ENCODE peak calls at places on chromosomes 3 and 15, in eight cellular contexts. Z is astrocyte; L is AG04450; X is stomach; C is uterus; K is lung; A is hepatocyte; M is naive thymus-derived CD4-positive, alpha-beta T cell. I is an unnamed sample. For H3K27me3 and H3K9me3, the result is how much of the 10 kb centered on the place peaks cover.

GRCh38 chr3:76700323-76700722 is 339.6 kb upstream of the ROBO2 start:
- DNase-seq in Z (no peak), L (peak), X (no peak), C (no peak), K (no peak), A (no peak), M (no peak), I (no peak)

GRCh38 chr3:194272861-194273266 is 78.3 kb downstream of the CPN2 start:
- DNase-seq in Z (no peak), L (no peak), X (no peak), C (peak), K (no peak), A (peak), M (no peak), I (no peak)

GRCh38 chr3:123749716-123750115 is 134.4 kb downstream of the MYLK start:
- DNase-seq in Z (peak), L (peak), X (no peak), C (no peak), K (no peak), A (no peak), M (no peak), I (peak)

GRCh38 chr3:191412764-191413163 is 48.2 kb upstream of the PYDC2 start:
- DNase-seq in Z (peak), L (peak), X (no peak), C (no peak), K (no peak), A (peak), M (no peak), I (peak)

GRCh38 chr15:69377137-69377536 is 37.0 kb upstream of the KIF23 start:
- DNase-seq in Z (no peak), L (no peak), X (peak), C (no peak), K (no peak), A (no peak), M (no peak), I (no peak)

GRCh38 chr3:100001514-100002270 is 112.6 kb downstream of the FILIP1L start:
- DNase-seq in Z (no peak), L (no peak), X (no peak), C (no peak), K (no peak), A (no peak), M (no peak), I (no peak)

GRCh38 chr3:7546219-7546618 is 685.3 kb downstream of the GRM7 start:
- DNase-seq in Z (peak), L (no peak), X (peak), C (no peak), K (no peak), A (peak), M (no peak), I (no peak)

GRCh38 chr3:70982700-70983140 is 600.8 kb downstream of the FOXP1 start:
- DNase-seq in Z (peak), L (no peak), X (peak), C (peak), K (no peak), A (peak), M (no peak), I (peak)

GRCh38 chr3:24060055-24060454 is 115.0 kb downstream of the NR1D2 start:
- DNase-seq in Z (peak), L (no peak), X (no peak), C (no peak), K (peak), A (peak), M (no peak), I (no peak)

GRCh38 chr15:73909616-73910015 is 16.6 kb upstream of the LOXL1 start:
- DNase-seq in Z (no peak), L (no peak), X (no peak), C (no peak), K (no peak), A (no peak), M (no peak), I (no peak)

GRCh38 chr3:12143949-12144504 is 14.7 kb downstream of the TIMP4 start:
- DNase-seq in Z (peak), L (peak), X (peak), C (peak), K (peak), A (peak), M (no peak), I (peak)

GRCh38 chr15:76575177-76576078 is 238.9 kb downstream of the ISL2 start:
- DNase-seq in Z (peak), L (no peak), X (no peak), C (no peak), K (no peak), A (no peak), M (no peak), I (no peak)

GRCh38 chr15:78012643-78013077 is 64.9 kb downstream of the TBC1D2B start:
- DNase-seq in Z (no peak), L (no peak), X (peak), C (no peak), K (peak), A (peak), M (no peak), I (no peak)

GRCh38 chr3:156522673-156523072 is 32.2 kb downstream of the SSR3 start:
- DNase-seq in Z (peak), L (no peak), X (no peak), C (no peak), K (no peak), A (no peak), M (no peak), I (no peak)

GRCh38 chr3:21551019-21551418 is 200.0 kb downstream of the ZNF385D start:
- DNase-seq in Z (peak), L (no peak), X (no peak), C (no peak), K (no peak), A (peak), M (no peak), I (no peak)

GRCh38 chr3:111724694-111725093 is 129.5 kb upstream of the ZBED2 start:
- DNase-seq in Z (no peak), L (no peak), X (no peak), C (no peak), K (no peak), A (no peak), M (no peak), I (no peak)

GRCh38 chr15:73914145-73914544 is 12.1 kb upstream of the LOXL1 start:
- DNase-seq in Z (no peak), L (no peak), X (no peak), C (no peak), K (no peak), A (no peak), M (no peak), I (no peak)

GRCh38 chr3:134378384-134378783 is 4.1 kb upstream of the AMOTL2 start:
- DNase-seq in Z (no peak), L (no peak), X (no peak), C (no peak), K (peak), A (peak), M (peak), I (peak)

GRCh38 chr15:100972975-100973350 is 53.8 kb downstream of the LRRK1 start:
- DNase-seq in Z (no peak), L (no peak), X (no peak), C (no peak), K (no peak), A (no peak), M (no peak), I (no peak)

GRCh38 chr3:144502398-144502797 is 530.8 kb downstream of the DIPK2A start:
- DNase-seq in Z (no peak), L (no peak), X (no peak), C (no peak), K (no peak), A (no peak), M (no peak), I (no peak)

GRCh38 chr3:14467723-14468620 is 65.6 kb downstream of the SLC6A6 start:
- DNase-seq in Z (no peak), L (no peak), X (peak), C (peak), K (no peak), A (peak), M (peak), I (peak)

GRCh38 chr3:64501298-64501906 is 186.4 kb downstream of the ADAMTS9 start:
- DNase-seq in Z (peak), L (peak), X (no peak), C (no peak), K (no peak), A (peak), M (no peak), I (no peak)

GRCh38 chr3:157136647-157137387 is 23.1 kb downstream of the CCNL1 start:
- DNase-seq in Z (peak), L (no peak), X (peak), C (no peak), K (no peak), A (peak), M (no peak), I (no peak)

GRCh38 chr3:179421500-179421899 is 29.8 kb downstream of the GNB4 start:
- DNase-seq in Z (no peak), L (peak), X (no peak), C (no peak), K (no peak), A (peak), M (no peak), I (no peak)

GRCh38 chr3:56154297-56154696 is 314.0 kb downstream of the ERC2 start:
- DNase-seq in Z (no peak), L (no peak), X (no peak), C (no peak), K (no peak), A (no peak), M (no peak), I (peak)

GRCh38 chr3:57017481-57017880 is 43.0 kb upstream of the SPATA12 start:
- DNase-seq in Z (peak), L (no peak), X (no peak), C (no peak), K (no peak), A (no peak), M (no peak), I (no peak)

GRCh38 chr15:34721802-34722795 is 32.7 kb downstream of the GJD2 start:
- DNase-seq in Z (peak), L (peak), X (no peak), C (peak), K (no peak), A (peak), M (no peak), I (peak)

GRCh38 chr15:38883987-38884386 is 319.4 kb upstream of the RASGRP1 start:
- DNase-seq in Z (peak), L (no peak), X (no peak), C (no peak), K (no peak), A (no peak), M (no peak), I (no peak)

GRCh38 chr15:38885001-38885400 is 320.4 kb upstream of the RASGRP1 start:
- DNase-seq in Z (peak), L (no peak), X (no peak), C (no peak), K (no peak), A (no peak), M (no peak), I (peak)

GRCh38 chr15:38878946-38879345 is 314.3 kb upstream of the RASGRP1 start:
- DNase-seq in Z (no peak), L (no peak), X (no peak), C (no peak), K (no peak), A (no peak), M (no peak), I (peak)

GRCh38 chr15:38879909-38880471 is 315.4 kb upstream of the RASGRP1 start:
- DNase-seq in Z (no peak), L (no peak), X (no peak), C (no peak), K (peak), A (no peak), M (no peak), I (peak)

DNA sequence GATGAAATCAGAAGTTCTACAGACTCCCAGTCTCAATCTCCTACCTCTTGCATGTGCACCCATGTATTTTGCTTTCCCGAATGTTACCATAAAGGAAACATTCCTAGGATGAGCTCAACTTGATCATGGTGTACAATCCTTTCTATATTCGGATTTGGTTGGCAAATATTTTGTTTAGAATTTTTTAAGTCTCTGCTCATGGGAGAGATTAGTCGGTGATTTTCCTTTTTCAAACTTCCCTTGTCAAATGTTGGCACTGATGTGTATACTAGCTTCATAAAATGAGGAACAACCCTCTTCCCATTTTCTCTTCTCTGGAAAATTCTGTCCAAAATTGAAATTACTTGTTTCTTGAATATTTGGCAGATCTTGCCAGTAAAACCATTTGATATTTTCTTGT is 317.6 kb upstream of the RASGRP1 start:
- DNase-seq in Z (no peak), L (no peak), X (no peak), C (no peak), K (no peak), A (no peak), M (no peak), I (no peak)
- H3K27me3 ChIP-seq in Z (under half), L (under half), X (under half), C (under half), K (under half), A (under half), M (under half), I (under half)

DNA sequence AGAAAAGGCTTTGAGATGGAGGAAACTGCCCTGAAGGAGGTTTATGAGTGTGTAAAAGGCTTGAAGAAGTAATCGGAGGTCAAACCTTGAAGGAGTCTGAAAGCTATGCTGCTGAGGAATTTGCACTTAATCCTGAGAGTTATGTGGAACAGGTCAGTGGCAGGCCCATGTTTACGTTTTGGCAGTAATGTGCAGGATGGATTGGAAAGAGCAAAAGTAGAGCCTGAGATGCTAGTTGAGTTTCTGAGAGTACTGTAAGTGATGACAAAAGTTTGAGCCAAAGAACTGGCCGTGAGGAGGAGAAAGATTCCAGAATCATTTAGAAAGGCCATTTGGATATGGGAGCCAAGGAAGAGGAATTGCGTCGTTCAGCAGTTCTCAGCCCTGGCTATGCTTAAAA is 3.2 kb upstream of the GASK1A start:
- DNase-seq in Z (no peak), L (no peak), X (no peak), C (no peak), K (no peak), A (no peak), M (no peak), I (no peak)
- H3K9me3 ChIP-seq in Z (under half), L (under half), X (under half), C (under half), K (under half), A (under half), M (under half), I (under half)

GRCh38 chr3:189322339-189322738 is 150.6 kb downstream of the TPRG1 start:
- DNase-seq in Z (no peak), L (no peak), X (no peak), C (no peak), K (no peak), A (no peak), M (no peak), I (no peak)

GRCh38 chr3:189320511-189320910 is 148.7 kb downstream of the TPRG1 start:
- DNase-seq in Z (no peak), L (no peak), X (no peak), C (no peak), K (no peak), A (no peak), M (no peak), I (no peak)

GRCh38 chr3:189330066-189330465 is 158.3 kb downstream of the TPRG1 start:
- DNase-seq in Z (no peak), L (no peak), X (no peak), C (no peak), K (no peak), A (no peak), M (no peak), I (no peak)

GRCh38 chr3:189325454-189325853 is 153.7 kb downstream of the TPRG1 start:
- DNase-seq in Z (no peak), L (no peak), X (no peak), C (no peak), K (no peak), A (no peak), M (no peak), I (no peak)

DNA sequence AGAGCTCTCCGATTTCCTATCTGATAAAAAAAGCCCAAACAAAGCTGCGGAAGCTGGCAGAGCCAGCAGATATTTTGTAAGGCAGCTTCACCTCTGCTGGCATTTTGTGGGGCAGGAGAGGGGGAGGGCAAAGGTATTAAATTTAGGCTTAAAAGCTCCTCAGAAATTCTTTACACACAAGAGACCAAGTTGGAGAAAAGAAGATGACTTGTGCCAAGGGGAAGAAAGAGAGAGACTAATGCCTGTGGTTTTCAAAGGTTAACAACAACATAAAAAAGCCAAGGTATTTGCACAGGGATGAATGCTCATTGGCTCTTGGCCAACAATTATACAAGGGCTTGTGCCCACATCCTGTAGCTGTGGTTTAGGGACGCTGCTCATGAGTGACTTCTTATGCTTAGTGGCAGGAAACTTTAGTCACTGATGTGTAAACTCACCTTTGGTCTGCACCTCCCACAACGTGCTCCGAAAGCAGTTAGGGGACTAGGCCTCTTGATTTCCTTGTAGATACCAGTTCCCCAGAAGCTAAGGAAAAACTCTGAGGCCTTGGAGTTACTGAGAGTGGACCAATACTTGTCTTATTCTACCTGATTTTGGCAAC is 152.9 kb downstream of the TPRG1 start:
- DNase-seq in Z (peak), L (peak), X (peak), C (no peak), K (peak), A (peak), M (peak), I (peak)
- H3K4me3 ChIP-seq in Z (no peak), L (no peak), X (no peak), C (no peak), K (no peak), A (no peak), M (peak), I (no peak)

GRCh38 chr3:42532229-42532628 is 29.8 kb downstream of the VIPR1 start:
- DNase-seq in Z (no peak), L (no peak), X (no peak), C (no peak), K (no peak), A (no peak), M (no peak), I (no peak)
- H3K27me3 ChIP-seq in Z (under half), L (under half), X (under half), C (under half), K (under half), A (under half), M (under half), I (under half)

DNA sequence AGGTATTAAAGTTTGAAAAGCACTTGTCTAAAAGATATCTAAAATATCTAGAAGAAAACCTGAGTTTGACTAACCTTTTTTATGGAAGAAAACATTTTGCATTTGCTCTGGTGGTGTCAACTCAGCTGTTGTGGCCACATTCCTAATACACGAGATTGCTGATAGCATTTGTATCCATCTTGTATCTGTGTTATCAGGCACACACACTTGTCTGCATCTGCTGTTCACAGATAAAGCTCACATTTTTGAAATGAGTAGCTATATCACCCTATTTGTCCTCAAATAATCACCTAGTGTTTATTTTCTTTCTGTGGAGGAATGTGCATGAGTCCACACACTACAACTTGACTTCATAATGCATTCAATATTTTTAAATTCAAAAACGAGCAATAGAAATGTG is 632.3 kb upstream of the NR2F2 start:
- DNase-seq in Z (no peak), L (no peak), X (no peak), C (no peak), K (no peak), A (no peak), M (no peak), I (no peak)
- H3K9me3 ChIP-seq in Z (under half), L (under half), X (half or more), C (under half), K (under half), A (under half), M (under half), I (under half)

GRCh38 chr3:75395601-75396315 is 268.4 kb upstream of the FRG2C start:
- DNase-seq in Z (no peak), L (no peak), X (no peak), C (no peak), K (no peak), A (no peak), M (no peak), I (no peak)

GRCh38 chr3:75396316-75396802 is 267.8 kb upstream of the FRG2C start:
- DNase-seq in Z (no peak), L (no peak), X (no peak), C (no peak), K (no peak), A (no peak), M (no peak), I (no peak)
- H3K4me3 ChIP-seq in Z (no peak), L (no peak), X (peak), C (no peak), K (no peak), A (no peak), M (no peak), I (no peak)

GRCh38 chr3:122247087-122247824 is 63.8 kb downstream of the CASR start:
- DNase-seq in Z (no peak), L (no peak), X (no peak), C (no peak), K (no peak), A (no peak), M (no peak), I (no peak)
- H3K27me3 ChIP-seq in Z (under half), L (under half), X (under half), C (under half), K (under half), A (under half), M (under half), I (under half)

DNA sequence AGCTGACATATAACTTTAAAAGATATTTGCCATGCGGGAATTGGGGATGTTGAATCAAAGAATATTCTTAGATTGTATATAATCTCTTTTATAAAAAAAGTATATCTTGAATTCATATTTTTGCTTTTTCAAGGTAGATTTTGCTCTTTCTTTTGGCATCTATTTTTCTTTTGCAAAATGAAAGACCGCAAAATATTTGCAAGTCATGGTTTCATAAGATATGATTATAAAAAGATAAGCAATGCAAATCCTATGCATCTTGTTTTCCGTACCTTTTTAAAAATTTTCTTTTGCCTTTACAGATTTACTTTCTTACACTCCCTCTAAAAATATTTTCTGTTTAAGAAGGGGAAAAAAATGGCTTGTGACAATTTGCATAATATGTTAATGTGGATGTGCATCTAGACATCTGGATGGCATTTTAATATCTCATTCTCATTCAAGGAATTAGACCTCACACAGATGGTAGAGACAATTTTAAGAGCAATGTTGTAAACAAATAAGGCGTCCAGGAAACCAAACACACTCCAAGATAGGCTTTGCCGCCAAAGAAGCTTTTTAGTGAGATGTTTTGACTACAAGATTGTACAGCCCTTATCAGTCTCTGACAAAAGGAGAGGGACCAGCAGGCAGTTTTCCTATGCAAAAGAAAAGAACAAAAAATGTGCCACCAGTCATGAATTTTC is 371.1 kb downstream of the CHL1 start:
- DNase-seq in Z (no peak), L (no peak), X (no peak), C (no peak), K (no peak), A (no peak), M (no peak), I (no peak)
- H3K9me3 ChIP-seq in Z (under half), L (under half), X (under half), C (under half), K (under half), A (under half), M (under half), I (under half)

I was measured in MG63.